ENCODE peak calls at places on chromosomes 6 and 20, in nine cellular contexts. One of them, this sample, is unnamed.

GRCh38 chr6:123091896-123092271 is 95.8 kb downstream of the CLVS2 start:
- DNase-seq in stimulated activated CD8-positive, alpha-beta memory T cell treated with anti-CD3 and anti-CD28 coated beads, Interleukin-4, amount 100 ng/mL, for 48 hours: no peak
- DNase-seq in neural crest cell: no peak
- DNase-seq in mucosa of gallbladder: no peak
- DNase-seq in neuronal stem cell: no peak
- DNase-seq in SJSA1: no peak
- DNase-seq in NCI-H1417: no peak
- DNase-seq in HS-5: no peak
- DNase-seq in choroid plexus epithelial cell: no peak
- DNase-seq in this sample: no peak

GRCh38 chr20:2292711-2293110 is 3.1 kb upstream of the TGM3 start:
- DNase-seq in stimulated activated CD8-positive, alpha-beta memory T cell treated with anti-CD3 and anti-CD28 coated beads, Interleukin-4, amount 100 ng/mL, for 48 hours: no peak
- DNase-seq in neuronal stem cell: no peak
- DNase-seq in mucosa of gallbladder: no peak
- DNase-seq in NCI-H1417: no peak
- DNase-seq in choroid plexus epithelial cell: no peak
- DNase-seq in HS-5: no peak
- DNase-seq in SJSA1: peak
- DNase-seq in neural crest cell: no peak
- DNase-seq in this sample: no peak

GRCh38 chr6:119727504-119728219 is 378.1 kb upstream of the MAN1A1 start:
- DNase-seq in HS-5: no peak
- DNase-seq in neural crest cell: no peak
- DNase-seq in SJSA1: no peak
- DNase-seq in mucosa of gallbladder: peak
- DNase-seq in neuronal stem cell: no peak
- DNase-seq in NCI-H1417: no peak
- DNase-seq in stimulated activated CD8-positive, alpha-beta memory T cell treated with anti-CD3 and anti-CD28 coated beads, Interleukin-4, amount 100 ng/mL, for 48 hours: no peak
- DNase-seq in choroid plexus epithelial cell: no peak
- DNase-seq in this sample: no peak

GRCh38 chr6:116405147-116405546 is 34.4 kb downstream of the DSE start:
- DNase-seq in HS-5: no peak
- DNase-seq in SJSA1: no peak
- DNase-seq in neuronal stem cell: no peak
- DNase-seq in neural crest cell: peak
- DNase-seq in stimulated activated CD8-positive, alpha-beta memory T cell treated with anti-CD3 and anti-CD28 coated beads, Interleukin-4, amount 100 ng/mL, for 48 hours: no peak
- DNase-seq in NCI-H1417: no peak
- DNase-seq in choroid plexus epithelial cell: peak
- DNase-seq in mucosa of gallbladder: no peak
- DNase-seq in this sample: peak

GRCh38 chr6:33206027-33206863 is 1.8 kb downstream of the HSD17B8 start:
- DNase-seq in SJSA1: no peak
- DNase-seq in neural crest cell: no peak
- DNase-seq in neuronal stem cell: no peak
- DNase-seq in mucosa of gallbladder: no peak
- DNase-seq in NCI-H1417: no peak
- DNase-seq in choroid plexus epithelial cell: no peak
- DNase-seq in stimulated activated CD8-positive, alpha-beta memory T cell treated with anti-CD3 and anti-CD28 coated beads, Interleukin-4, amount 100 ng/mL, for 48 hours: no peak
- DNase-seq in HS-5: no peak
- DNase-seq in this sample: no peak

GRCh38 chr20:38143238-38143645 is 21.8 kb downstream of the TGM2 start:
- DNase-seq in NCI-H1417: no peak
- DNase-seq in HS-5: no peak
- DNase-seq in stimulated activated CD8-positive, alpha-beta memory T cell treated with anti-CD3 and anti-CD28 coated beads, Interleukin-4, amount 100 ng/mL, for 48 hours: no peak
- DNase-seq in neuronal stem cell: no peak
- DNase-seq in mucosa of gallbladder: peak
- DNase-seq in SJSA1: no peak
- DNase-seq in choroid plexus epithelial cell: no peak
- DNase-seq in neural crest cell: no peak
- DNase-seq in this sample: no peak

GRCh38 chr6:89302936-89303335 is 12.2 kb downstream of the GABRR2 start:
- DNase-seq in neuronal stem cell: no peak
- DNase-seq in choroid plexus epithelial cell: no peak
- DNase-seq in NCI-H1417: no peak
- DNase-seq in neural crest cell: no peak
- DNase-seq in HS-5: no peak
- DNase-seq in mucosa of gallbladder: no peak
- DNase-seq in stimulated activated CD8-positive, alpha-beta memory T cell treated with anti-CD3 and anti-CD28 coated beads, Interleukin-4, amount 100 ng/mL, for 48 hours: no peak
- DNase-seq in SJSA1: no peak
- DNase-seq in this sample: no peak

GRCh38 chr6:142088858-142089216 is 43.9 kb upstream of the GJE1 start:
- DNase-seq in choroid plexus epithelial cell: peak
- DNase-seq in mucosa of gallbladder: peak
- DNase-seq in NCI-H1417: peak
- DNase-seq in neural crest cell: no peak
- DNase-seq in HS-5: no peak
- DNase-seq in stimulated activated CD8-positive, alpha-beta memory T cell treated with anti-CD3 and anti-CD28 coated beads, Interleukin-4, amount 100 ng/mL, for 48 hours: no peak
- DNase-seq in neuronal stem cell: no peak
- DNase-seq in SJSA1: no peak
- DNase-seq in this sample: peak

GRCh38 chr20:44614525-44614924 is 32.1 kb downstream of the PKIG start:
- DNase-seq in choroid plexus epithelial cell: no peak
- DNase-seq in neuronal stem cell: no peak
- DNase-seq in HS-5: no peak
- DNase-seq in NCI-H1417: no peak
- DNase-seq in mucosa of gallbladder: no peak
- DNase-seq in stimulated activated CD8-positive, alpha-beta memory T cell treated with anti-CD3 and anti-CD28 coated beads, Interleukin-4, amount 100 ng/mL, for 48 hours: no peak
- DNase-seq in SJSA1: no peak
- DNase-seq in neural crest cell: no peak
- DNase-seq in this sample: no peak

GRCh38 chr6:170295519-170296422 is 4.9 kb upstream of the DLL1 start:
- DNase-seq in choroid plexus epithelial cell: no peak
- DNase-seq in neuronal stem cell: peak
- DNase-seq in NCI-H1417: peak
- DNase-seq in mucosa of gallbladder: no peak
- DNase-seq in neural crest cell: peak
- DNase-seq in SJSA1: peak
- DNase-seq in stimulated activated CD8-positive, alpha-beta memory T cell treated with anti-CD3 and anti-CD28 coated beads, Interleukin-4, amount 100 ng/mL, for 48 hours: no peak
- DNase-seq in HS-5: no peak
- DNase-seq in this sample: no peak

GRCh38 chr6:36478051-36478526 is 35.3 kb downstream of the KCTD20 start:
- DNase-seq in choroid plexus epithelial cell: no peak
- DNase-seq in neuronal stem cell: no peak
- DNase-seq in NCI-H1417: no peak
- DNase-seq in stimulated activated CD8-positive, alpha-beta memory T cell treated with anti-CD3 and anti-CD28 coated beads, Interleukin-4, amount 100 ng/mL, for 48 hours: no peak
- DNase-seq in neural crest cell: no peak
- DNase-seq in SJSA1: no peak
- DNase-seq in mucosa of gallbladder: no peak
- DNase-seq in HS-5: no peak
- DNase-seq in this sample: no peak

GRCh38 chr6:109202409-109203264 is 107.3 kb downstream of the CEP57L1 start:
- DNase-seq in stimulated activated CD8-positive, alpha-beta memory T cell treated with anti-CD3 and anti-CD28 coated beads, Interleukin-4, amount 100 ng/mL, for 48 hours: no peak
- DNase-seq in NCI-H1417: no peak
- DNase-seq in neuronal stem cell: no peak
- DNase-seq in choroid plexus epithelial cell: no peak
- DNase-seq in SJSA1: no peak
- DNase-seq in HS-5: no peak
- DNase-seq in mucosa of gallbladder: no peak
- DNase-seq in neural crest cell: no peak
- DNase-seq in this sample: no peak

GRCh38 chr6:106381871-106382270 is 21.4 kb downstream of the CRYBG1 start:
- DNase-seq in SJSA1: no peak
- DNase-seq in stimulated activated CD8-positive, alpha-beta memory T cell treated with anti-CD3 and anti-CD28 coated beads, Interleukin-4, amount 100 ng/mL, for 48 hours: no peak
- DNase-seq in choroid plexus epithelial cell: no peak
- DNase-seq in neural crest cell: no peak
- DNase-seq in mucosa of gallbladder: no peak
- DNase-seq in HS-5: no peak
- DNase-seq in NCI-H1417: peak
- DNase-seq in neuronal stem cell: no peak
- DNase-seq in this sample: no peak

GRCh38 chr20:37381621-37382538 is 35.9 kb downstream of the SRC start:
- DNase-seq in mucosa of gallbladder: no peak
- DNase-seq in NCI-H1417: no peak
- DNase-seq in SJSA1: no peak
- DNase-seq in HS-5: no peak
- DNase-seq in choroid plexus epithelial cell: no peak
- DNase-seq in neural crest cell: no peak
- DNase-seq in stimulated activated CD8-positive, alpha-beta memory T cell treated with anti-CD3 and anti-CD28 coated beads, Interleukin-4, amount 100 ng/mL, for 48 hours: no peak
- DNase-seq in neuronal stem cell: no peak
- DNase-seq in this sample: no peak

This sample was measured in BJ.